ENCODE peak calls at places on chromosomes 16 and 17, in nine cellular contexts. G, I, Z, F, H, U, T, P and A are unnamed samples.

GRCh38 chr16:59527206-59527997 is 793.3 kb upstream of the GOT2 start:
- DNase-seq in G (no peak), I (no peak), Z (no peak), F (peak; percentile 15), H (no peak), U (no peak), T (no peak), P (no peak), A (no peak)

GRCh38 chr17:38727661-38728220 is 2.4 kb upstream of the CISD3 start:
- DNase-seq in G (no peak), I (no peak), Z (no peak), F (no peak), H (no peak), U (no peak), T (no peak), P (no peak), A (no peak)

GRCh38 chr16:3115561-3115960 is 3.2 kb downstream of the ZNF205 start:
- DNase-seq in G (no peak), I (no peak), Z (no peak), F (no peak), H (no peak), U (no peak), T (no peak), P (no peak), A (no peak)

GRCh38 chr16:81902025-81902424 is 109.2 kb downstream of the SDR42E1 start:
- DNase-seq in G (no peak), I (no peak), Z (no peak), F (no peak), H (no peak), U (no peak), T (no peak), P (no peak), A (no peak)

GRCh38 chr16:81633680-81634379 is 145.3 kb upstream of the PLCG2 start:
- DNase-seq in G (no peak), I (no peak), Z (no peak), F (no peak), H (peak; percentile 74), U (no peak), T (no peak), P (no peak), A (no peak)

GRCh38 chr16:2910441-2910840 is 1.3 kb upstream of the FLYWCH1 start:
- DNase-seq in G (no peak), I (no peak), Z (no peak), F (no peak), H (no peak), U (no peak), T (no peak), P (no peak), A (no peak)

GRCh38 chr16:47905771-47906170 is 250.0 kb downstream of the ABCC12 start:
- DNase-seq in G (no peak), I (no peak), Z (no peak), F (no peak), H (no peak), U (no peak), T (no peak), P (no peak), A (no peak)

GRCh38 chr17:45813051-45813731 is 29.1 kb downstream of the CRHR1 start:
- DNase-seq in G (no peak), I (no peak), Z (no peak), F (no peak), H (peak; percentile 54), U (no peak), T (no peak), P (no peak), A (no peak)

GRCh38 chr17:7323731-7324437 is 5.3 kb downstream of the NEURL4 start:
- DNase-seq in G (no peak), I (peak; percentile 58), Z (peak; percentile 65), F (peak; percentile 83), H (peak; percentile 59), U (no peak), T (peak; percentile 68), P (no peak), A (peak; percentile 68)

GRCh38 chr17:14744716-14745115 is 443.8 kb downstream of the HS3ST3B1 start:
- DNase-seq in G (no peak), I (no peak), Z (no peak), F (no peak), H (no peak), U (no peak), T (no peak), P (no peak), A (no peak)

GRCh38 chr16:9625122-9625521 is 533.7 kb downstream of the HAPSTR1 start:
- DNase-seq in G (no peak), I (no peak), Z (no peak), F (no peak), H (no peak), U (no peak), T (no peak), P (no peak), A (no peak)

GRCh38 chr17:45976755-45977505 is 22.1 kb upstream of the STH start:
- DNase-seq in G (no peak), I (no peak), Z (no peak), F (no peak), H (peak; percentile 93), U (no peak), T (no peak), P (no peak), A (no peak)

GRCh38 chr16:2770057-2770780 is 6.9 kb downstream of the ELOB start:
- DNase-seq in G (no peak), I (no peak), Z (no peak), F (no peak), H (peak; percentile 51), U (no peak), T (no peak), P (no peak), A (no peak)

GRCh38 chr17:76265624-76266243 is 586 bp downstream of the UBALD2 start:
- DNase-seq in G (peak; percentile 55), I (peak; percentile 50), Z (peak; percentile 62), F (no peak), H (peak; percentile 40), U (no peak), T (peak; percentile 55), P (no peak), A (no peak)

GRCh38 chr17:57395721-57396321 is 139.5 kb downstream of the MSI2 start:
- DNase-seq in G (no peak), I (no peak), Z (no peak), F (no peak), H (no peak), U (no peak), T (no peak), P (no peak), A (no peak)

GRCh38 chr17:38353084-38353604 is 1.5 kb downstream of the SOCS7 start:
- DNase-seq in G (no peak), I (no peak), Z (no peak), F (no peak), H (no peak), U (no peak), T (no peak), P (no peak), A (no peak)

GRCh38 chr16:88454315-88455057 is 1.4 kb downstream of the ZFPM1 start:
- DNase-seq in G (no peak), I (no peak), Z (peak; percentile 64), F (peak; percentile 60), H (no peak), U (peak; percentile 62), T (peak; percentile 54), P (no peak), A (no peak)

GRCh38 chr16:7614022-7614795 is 281.6 kb downstream of the RBFOX1 start:
- DNase-seq in G (no peak), I (no peak), Z (no peak), F (no peak), H (no peak), U (no peak), T (no peak), P (no peak), A (no peak)

GRCh38 chr16:4936991-4937781 is at the start of gene PPL:
- DNase-seq in G (peak; percentile 68), I (peak; percentile 75), Z (peak; percentile 95), F (no peak), H (peak; percentile 88), U (peak; percentile 85), T (no peak), P (no peak), A (peak; percentile 88)

GRCh38 chr16:88924834-88925539 is 52.0 kb downstream of the CBFA2T3 start:
- DNase-seq in G (no peak), I (peak; percentile 34), Z (no peak), F (peak; percentile 87), H (peak; percentile 55), U (peak; percentile 94), T (peak; percentile 73), P (no peak), A (no peak)

GRCh38 chr16:21283521-21284289 is 5.6 kb upstream of the CRYM start:
- DNase-seq in G (peak; percentile 29), I (peak; percentile 36), Z (peak; percentile 56), F (peak; percentile 56), H (no peak), U (no peak), T (peak; percentile 42), P (no peak), A (no peak)

GRCh38 chr17:57874434-57875108 is 24.7 kb upstream of the MRPS23 start:
- DNase-seq in G (peak; percentile 80), I (peak; percentile 83), Z (peak; percentile 49), F (no peak), H (no peak), U (peak; percentile 89), T (peak; percentile 31), P (no peak), A (no peak)

GRCh38 chr17:27475070-27475673 is 18.9 kb downstream of the KSR1 start:
- DNase-seq in G (no peak), I (no peak), Z (no peak), F (no peak), H (no peak), U (no peak), T (no peak), P (no peak), A (no peak)

GRCh38 chr17:18267366-18267765 is 6.9 kb downstream of the MIEF2 start:
- DNase-seq in G (no peak), I (no peak), Z (no peak), F (no peak), H (no peak), U (no peak), T (no peak), P (no peak), A (no peak)
- TF ChIP-seq POLR2A in G (no peak), I (no peak), Z (no peak), F (no peak), H (no peak), U (no peak), T (no peak), P (no peak), A (no peak)

GRCh38 chr16:10927497-10928112 is 14.7 kb downstream of the DEXI start:
- DNase-seq in G (no peak), I (no peak), Z (no peak), F (no peak), H (no peak), U (no peak), T (no peak), P (no peak), A (no peak)
- TF ChIP-seq POLR2A in G (no peak), I (no peak), Z (no peak), F (no peak), H (no peak), U (no peak), T (no peak), P (no peak), A (no peak)

GRCh38 chr16:86566601-86566965 is at the start of gene FOXC2:
- DNase-seq in G (peak; percentile 46), I (peak; percentile 69), Z (peak; percentile 54), F (peak; percentile 49), H (peak; percentile 46), U (peak; percentile 85), T (peak; percentile 37), P (no peak), A (no peak)
- TF ChIP-seq POLR2A in G (no peak), I (peak; percentile 8), Z (no peak), F (no peak), H (no peak), U (peak; percentile 12), T (no peak), P (no peak), A (no peak)

GRCh38 chr17:82213251-82214011 is 789 bp upstream of the CCDC57 start:
- DNase-seq in G (peak; percentile 45), I (peak; percentile 66), Z (peak; percentile 43), F (peak; percentile 97), H (peak; percentile 61), U (peak; percentile 79), T (peak; percentile 49), P (no peak), A (peak; percentile 77)
- TF ChIP-seq POLR2A in G (no peak), I (no peak), Z (no peak), F (no peak), H (peak; percentile 22), U (no peak), T (no peak), P (no peak), A (no peak)